ENCODE peak calls at places on chromosomes 12 and 14, in four cellular contexts. P is GM12865, G is lung, I is IMR-90. H is an unnamed sample.
A peak's percentile ranks its signal among the peaks of the same experiment; 100 is the strongest.

GRCh38 chr12:26810330-26810729 is 22.7 kb downstream of the ITPR2 start:
- DNase-seq in G (no peak), P (no peak), I (peak; percentile 87), H (no peak)

GRCh38 chr12:95605875-95606274 is 54.6 kb upstream of the USP44 start:
- DNase-seq in P (no peak), I (no peak), G (no peak), H (no peak)

GRCh38 chr12:6033546-6033945 is 88.5 kb upstream of the ANO2 start:
- DNase-seq in G (no peak), I (no peak), P (no peak), H (no peak)

GRCh38 chr14:25150401-25150800 is 100.5 kb upstream of the STXBP6 start:
- DNase-seq in I (peak; percentile 10), G (no peak), P (no peak), H (no peak)

GRCh38 chr12:104290855-104291254 is 12.7 kb upstream of the EID3 start:
- DNase-seq in G (no peak), I (no peak), P (no peak), H (no peak)

GRCh38 chr14:50875359-50876090 is 3.7 kb downstream of the ABHD12B start:
- DNase-seq in I (peak; percentile 54), P (peak; percentile 96), G (no peak), H (peak; percentile 20)

GRCh38 chr14:80567905-80568512 is 356.7 kb upstream of the DIO2 start:
- DNase-seq in P (no peak), I (peak; percentile 68), G (no peak), H (no peak)

GRCh38 chr12:22234561-22234960 is 99.9 kb downstream of the ST8SIA1 start:
- DNase-seq in G (no peak), P (no peak), I (peak; percentile 69), H (no peak)

GRCh38 chr12:123971770-123972447 is 722 bp downstream of the CCDC92 start:
- DNase-seq in G (peak; percentile 41), I (peak; percentile 50), P (peak; percentile 40), H (peak; percentile 32)

GRCh38 chr14:34018564-34019244 is 67.8 kb upstream of the EGLN3 start:
- DNase-seq in P (peak; percentile 57), I (no peak), G (no peak), H (no peak)

GRCh38 chr14:89720741-89721315 is 233.7 kb downstream of the EFCAB11 start:
- DNase-seq in I (no peak), G (peak; percentile 38), P (peak; percentile 77), H (no peak)

GRCh38 chr12:12582193-12582881 is 19.7 kb upstream of the DUSP16 start:
- DNase-seq in P (peak; percentile 84), I (no peak), G (no peak), H (no peak)

GRCh38 chr14:52351561-52352491 is 37.7 kb downstream of the PTGER2 start:
- DNase-seq in P (peak; percentile 49), G (no peak), I (peak; percentile 41), H (no peak)

GRCh38 chr12:47777741-47778558 is 4.9 kb downstream of the SLC48A1 start:
- DNase-seq in P (no peak), I (no peak), G (no peak), H (no peak)

GRCh38 chr14:94653321-94653720 is 41.1 kb downstream of the SERPINA3 start:
- DNase-seq in P (no peak), G (no peak), I (no peak), H (no peak)

GRCh38 chr14:74584966-74585365 is 27.1 kb downstream of the LTBP2 start:
- DNase-seq in I (no peak), P (no peak), G (no peak), H (no peak)
- TF ChIP-seq CTCF in I (no peak), P (no peak), G (no peak), H (no peak)

GRCh38 chr12:106769546-106769945 is 4.9 kb upstream of the RIC8B start:
- DNase-seq in G (no peak), I (no peak), P (no peak), H (no peak)
- H3K4me3 ChIP-seq in G (no peak overlapping the region), I (no peak overlapping the region), P (no peak overlapping the region), H (no peak overlapping the region)

GRCh38 chr14:73777420-73777819 is 63.2 kb upstream of the PNMA1 start:
- DNase-seq in G (no peak), P (peak; percentile 64), I (no peak), H (no peak)
- TF ChIP-seq CTCF in G (no peak), P (peak; percentile 29), I (no peak), H (no peak)

GRCh38 chr14:91244501-91244901 is at the start of gene GPR68:
- DNase-seq in G (no peak), I (peak; percentile 73), P (no peak), H (peak; percentile 62)
- H3K4me3 ChIP-seq in G (no peak within 1 kb of the TSS), I (no peak within 1 kb of the TSS), P (peak within 1 kb of the TSS; percentile 40), H (no peak within 1 kb of the TSS)

GRCh38 chr12:16076553-16076952 is 165.4 kb downstream of the DERA start:
- DNase-seq in G (no peak), I (peak; percentile 2), P (peak; percentile 35), H (peak; percentile 35)
- TF ChIP-seq CTCF in G (no peak), I (peak; percentile 41), P (peak; percentile 42), H (peak; percentile 80)

GRCh38 chr14:36524874-36525745 is 5.1 kb upstream of the NKX2-1 start:
- DNase-seq in G (peak; percentile 74), I (no peak), P (peak; percentile 25), H (no peak)
- H3K4me3 ChIP-seq in G (peak overlapping the region; percentile 12), I (no peak overlapping the region), P (no peak overlapping the region), H (no peak overlapping the region)

DNA sequence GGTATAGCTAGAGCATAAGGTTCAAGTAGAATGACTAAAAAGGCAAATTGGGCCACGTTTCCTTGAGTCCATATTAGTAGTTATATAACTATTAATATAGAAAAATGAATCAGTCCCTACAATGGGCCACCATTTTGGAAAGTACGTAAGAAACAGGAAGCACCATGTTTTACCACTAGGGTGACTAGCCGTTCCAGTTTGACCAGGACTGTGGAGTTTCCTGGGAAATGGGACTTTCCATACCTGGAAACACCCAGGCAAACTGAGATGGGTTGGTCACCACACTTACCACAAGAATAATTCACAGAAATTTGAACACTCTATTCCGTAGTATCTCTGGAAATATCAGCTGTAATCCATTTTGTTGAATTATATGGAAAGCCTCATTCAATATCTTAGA is 2.1 kb upstream of the MAGOHB start:
- DNase-seq in I (no peak), G (no peak), P (peak; percentile 34), H (no peak)
- TF ChIP-seq CTCF in I (no peak), G (no peak), P (no peak), H (no peak)

DNA sequence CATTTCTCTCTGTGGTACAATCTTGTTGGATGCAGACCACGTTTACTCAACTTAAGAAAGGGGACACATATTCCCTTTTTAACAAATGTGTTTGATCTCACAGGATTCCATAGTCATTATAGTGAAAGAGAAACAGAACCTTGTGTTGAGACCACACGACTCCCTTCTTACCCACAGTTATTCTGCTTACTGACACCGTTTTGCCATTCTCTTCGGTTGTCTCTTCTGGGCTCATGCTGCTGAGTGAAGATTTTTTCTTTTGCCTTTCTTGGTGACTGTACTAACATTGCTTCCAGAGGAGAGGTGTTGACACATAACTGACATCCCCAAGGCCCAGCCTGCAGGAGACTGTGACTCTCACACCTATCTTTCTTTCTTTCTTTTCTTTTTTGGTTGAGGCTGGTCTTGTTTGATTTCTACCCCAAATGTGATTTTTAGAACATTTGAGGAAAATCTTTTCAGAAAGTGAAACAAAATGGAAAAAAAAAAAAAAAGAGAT is 61.2 kb upstream of the OTOGL start:
- DNase-seq in I (peak; percentile 16), P (peak; percentile 15), G (no peak), H (no peak)
- H3K4me3 ChIP-seq in I (no peak overlapping the region), P (no peak overlapping the region), G (no peak overlapping the region), H (no peak overlapping the region)

DNA sequence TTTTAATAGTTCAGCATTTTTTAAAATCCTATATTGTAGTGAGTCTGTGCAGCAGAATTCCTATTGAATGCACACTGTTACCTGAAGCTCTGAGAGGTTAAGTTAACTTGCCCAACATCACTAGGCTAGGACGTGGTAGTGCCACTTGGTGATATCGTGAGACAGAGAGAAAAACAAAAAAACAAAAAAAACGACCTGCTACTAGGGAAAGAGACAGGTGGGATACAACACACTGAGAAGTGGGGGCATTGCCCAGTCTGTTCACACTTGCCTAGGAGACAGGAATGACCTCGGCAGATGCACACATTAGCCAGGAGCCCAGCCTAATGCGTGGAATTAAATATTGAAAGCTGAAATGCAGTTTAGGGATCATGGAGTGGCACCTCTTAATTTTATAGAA is 129.7 kb upstream of the CCND2 start:
- DNase-seq in G (no peak), I (no peak), P (no peak), H (no peak)
- TF ChIP-seq CTCF in G (no peak), I (no peak), P (peak; percentile 21), H (no peak)